ENCODE peak calls at places on chromosomes 16 and 17, in six cellular contexts. Z is stomach, A is prostate gland, X is body of pancreas, S is IMR-90, I is tibial nerve. L is an unnamed sample.

GRCh38 chr17:21495281-21495680 is 119.1 kb downstream of the KCNJ12 start:
- DNase-seq in A (no peak), Z (no peak), S (no peak), I (no peak), X (no peak), L (peak; percentile 56)

GRCh38 chr17:82104797-82105416 is 6.9 kb upstream of the FASN start:
- DNase-seq in I (no peak), A (no peak), Z (no peak), S (no peak), X (no peak), L (no peak)

GRCh38 chr17:17506893-17507464 is 10.8 kb upstream of the RASD1 start:
- DNase-seq in S (no peak), A (no peak), I (no peak), Z (peak; percentile 46), X (peak; percentile 66), L (no peak)

GRCh38 chr17:28725166-28725659 is 820 bp downstream of the TLCD1 start:
- DNase-seq in S (peak; percentile 65), X (no peak), A (no peak), I (no peak), Z (no peak), L (no peak)

GRCh38 chr17:50169121-50169764 is 3.4 kb downstream of the SGCA start:
- DNase-seq in X (peak; percentile 57), A (no peak), S (peak; percentile 74), I (no peak), Z (no peak), L (no peak)

GRCh38 chr17:35245196-35245486 is 2.3 kb downstream of the SLFN5 start:
- DNase-seq in Z (no peak), X (no peak), A (no peak), I (no peak), S (peak; percentile 97), L (no peak)

GRCh38 chr16:72938426-72939164 is 109.3 kb downstream of the ZFHX3 start:
- DNase-seq in X (peak; percentile 74), Z (peak; percentile 46), A (peak; percentile 81), S (peak; percentile 93), I (peak; percentile 90), L (no peak)

GRCh38 chr16:57935904-57936303 is 35.0 kb downstream of the CNGB1 start:
- DNase-seq in A (no peak), X (no peak), I (no peak), Z (no peak), S (no peak), L (no peak)

GRCh38 chr16:51523400-51523799 is 372.3 kb upstream of the SALL1 start:
- DNase-seq in X (no peak), Z (no peak), S (peak; percentile 49), A (no peak), I (no peak), L (no peak)

GRCh38 chr17:12877953-12878669 is 88.8 kb downstream of the ARHGAP44 start:
- DNase-seq in S (no peak), A (no peak), X (no peak), I (no peak), Z (no peak), L (no peak)

GRCh38 chr17:9360610-9361571 is 214.7 kb downstream of the STX8 start:
- DNase-seq in Z (no peak), A (no peak), I (no peak), X (peak; percentile 45), S (peak; percentile 89), L (no peak)

GRCh38 chr17:78818932-78819331 is 21.7 kb downstream of the USP36 start:
- DNase-seq in I (no peak), X (no peak), A (no peak), Z (peak; percentile 33), S (no peak), L (no peak)

GRCh38 chr17:47220531-47220999 is 11.4 kb downstream of the MYL4 start:
- DNase-seq in I (no peak), A (no peak), S (no peak), X (no peak), Z (no peak), L (no peak)

GRCh38 chr17:43599835-43600234 is 53.7 kb upstream of the ETV4 start:
- DNase-seq in Z (no peak), A (no peak), S (peak; percentile 87), X (no peak), I (peak; percentile 63), L (no peak)

GRCh38 chr17:38550661-38551060 is 55.1 kb downstream of the SRCIN1 start:
- DNase-seq in X (peak; percentile 43), I (no peak), Z (peak; percentile 74), A (peak; percentile 52), S (peak; percentile 54), L (no peak)

GRCh38 chr16:83244057-83244456 is 563.7 kb upstream of the HSBP1 start:
- DNase-seq in I (no peak), S (no peak), X (no peak), Z (no peak), A (peak; percentile 13), L (no peak)

GRCh38 chr16:65268331-65268730 is 146.5 kb upstream of the CDH11 start:
- DNase-seq in S (peak; percentile 44), A (no peak), X (no peak), I (no peak), Z (no peak), L (no peak)

GRCh38 chr17:67520282-67520906 is 143.3 kb downstream of the PITPNC1 start:
- DNase-seq in S (peak; percentile 48), I (peak; percentile 41), Z (no peak), X (peak; percentile 31), A (no peak), L (peak; percentile 93)

GRCh38 chr17:21674242-21674731 is 18.0 kb upstream of the KCNJ18 start:
- DNase-seq in X (no peak), Z (no peak), S (no peak), A (no peak), I (no peak), L (peak; percentile 97)

GRCh38 chr16:14427371-14427948 is 202.6 kb downstream of the PARN start:
- DNase-seq in S (peak; percentile 31), X (no peak), A (no peak), I (no peak), Z (no peak), L (no peak)

GRCh38 chr16:67537270-67537635 is 8.6 kb downstream of the RIPOR1 start:
- DNase-seq in X (peak; percentile 60), S (peak; percentile 36), Z (peak; percentile 58), A (peak; percentile 49), I (no peak), L (no peak)
- TF ChIP-seq POLR2A in X (no peak), S (peak; percentile 67), Z (no peak), A (peak; percentile 72), I (no peak), L (no peak)

GRCh38 chr16:77945126-77945525 is 77.2 kb upstream of the CLEC3A start:
- DNase-seq in I (no peak), X (no peak), S (peak; percentile 63), A (no peak), Z (no peak), L (no peak)
- TF ChIP-seq POLR2A in I (no peak), X (no peak), S (no peak), A (no peak), Z (no peak), L (no peak)

GRCh38 chr16:1979271-1980025 is 1.8 kb downstream of the NOXO1 start:
- DNase-seq in A (peak; percentile 75), Z (peak; percentile 93), S (no peak), I (no peak), X (peak; percentile 91), L (no peak)

GRCh38 chr16:1980770-1981087 is 540 bp downstream of the NOXO1 start:
- DNase-seq in I (no peak), S (no peak), Z (no peak), X (no peak), A (no peak), L (no peak)

GRCh38 chr16:1978476-1979120 is 2.7 kb downstream of the NOXO1 start:
- DNase-seq in X (no peak), I (no peak), Z (no peak), A (peak; percentile 66), S (no peak), L (no peak)

GRCh38 chr16:1981398-1981836 is at the start of gene NOXO1:
- DNase-seq in X (no peak), S (no peak), A (no peak), Z (no peak), I (no peak), L (no peak)

GRCh38 chr16:1980026-1980769 is 1.1 kb downstream of the NOXO1 start:
- DNase-seq in I (no peak), Z (peak; percentile 44), X (peak; percentile 57), S (no peak), A (no peak), L (no peak)
- TF ChIP-seq POLR2A in I (no peak), Z (no peak), X (no peak), S (no peak), A (no peak), L (no peak)

GRCh38 chr17:48944519-48945260 is at the start of gene SNF8:
- DNase-seq in S (peak; percentile 88), Z (peak; percentile 94), I (peak; percentile 80), X (peak; percentile 93), A (peak; percentile 84), L (peak; percentile 97)
- TF ChIP-seq POLR2A in S (peak; percentile 91), Z (no peak), I (peak; percentile 56), X (peak; percentile 33), A (peak; percentile 58), L (peak; percentile 48)

L was measured in vagina.